ENCODE peak calls at places on chromosomes 6 and 20, in five cellular contexts. A is H7; M is GM12865; Q is stimulated activated CD8-positive, alpha-beta memory T cell treated with anti-CD3 and anti-CD28 coated beads, Interleukin-7, amount 100 ng/mL, for 24 hours; B is NCI-H187. D is an unnamed sample.

GRCh38 chr20:40942775-40943174 is 85.8 kb upstream of the TOP1 start:
- DNase-seq in A (no peak), M (no peak), Q (no peak), B (no peak), D (no peak)

GRCh38 chr20:50624351-50625016 is 66.9 kb downstream of the RIPOR3 start:
- DNase-seq in A (peak; percentile 46), M (no peak), Q (no peak), B (peak; percentile 28), D (no peak)

GRCh38 chr6:51569594-51569993 is 517.8 kb downstream of the PKHD1 start:
- DNase-seq in A (peak; percentile 5), M (peak; percentile 9), Q (no peak), B (no peak), D (no peak)

GRCh38 chr20:42352096-42352495 is 733.9 kb upstream of the CHD6 start:
- DNase-seq in A (no peak), M (no peak), Q (no peak), B (no peak), D (no peak)

GRCh38 chr6:125759184-125759902 is 9.9 kb downstream of the HEY2 start:
- DNase-seq in A (peak; percentile 84), M (no peak), Q (no peak), B (no peak), D (no peak)

GRCh38 chr6:127824061-127824460 is 76.8 kb downstream of the THEMIS start:
- DNase-seq in A (no peak), M (no peak), Q (no peak), B (no peak), D (no peak)

GRCh38 chr20:60572991-60573390 is 614.8 kb downstream of the CDH26 start:
- DNase-seq in A (no peak), M (no peak), Q (no peak), B (no peak), D (no peak)

GRCh38 chr6:44010411-44011349 is 116.6 kb downstream of the MRPL14 start:
- DNase-seq in A (no peak), M (no peak), Q (no peak), B (peak; percentile 67), D (no peak)

GRCh38 chr6:32109114-32109764 is at the start of gene TNXB:
- DNase-seq in A (peak; percentile 77), M (no peak), Q (no peak), B (no peak), D (no peak)

GRCh38 chr6:88013015-88013414 is 34.6 kb upstream of the SPACA1 start:
- DNase-seq in A (no peak), M (no peak), Q (no peak), B (no peak), D (peak; percentile 29)

GRCh38 chr20:61887694-61888093 is 178.0 kb downstream of the TAF4 start:
- DNase-seq in A (no peak), M (no peak), Q (no peak), B (no peak), D (no peak)